ENCODE peak calls at places on chromosomes 2 and 18, in six cellular contexts. One of them, this sample, is unnamed.
A peak's percentile ranks its signal among the peaks of the same experiment; 100 is the strongest.

GRCh38 chr2:46171441-46171953 is 125.7 kb upstream of the EPAS1 start:
- DNase-seq in Calu3: no peak
- DNase-seq in activated CD8-positive, alpha-beta T cell treated with anti-CD3 and anti-CD28 coated beads for 36 hours: no peak
- DNase-seq in cardiac muscle cell: peak; percentile 38
- DNase-seq in lower leg skin: no peak
- DNase-seq in activated B cell treated with CpG ODN at 0.5 μM for 24 hours: no peak
- DNase-seq in this sample: no peak

GRCh38 chr2:187541086-187542085 is 12.8 kb downstream of the TFPI start:
- DNase-seq in Calu3: peak; percentile 31
- DNase-seq in activated CD8-positive, alpha-beta T cell treated with anti-CD3 and anti-CD28 coated beads for 36 hours: no peak
- DNase-seq in cardiac muscle cell: no peak
- DNase-seq in lower leg skin: peak; percentile 57
- DNase-seq in activated B cell treated with CpG ODN at 0.5 μM for 24 hours: no peak
- DNase-seq in this sample: no peak

GRCh38 chr2:68225119-68225632 is 27.2 kb downstream of the PPP3R1 start:
- DNase-seq in Calu3: peak; percentile 50
- DNase-seq in activated CD8-positive, alpha-beta T cell treated with anti-CD3 and anti-CD28 coated beads for 36 hours: peak; percentile 13
- DNase-seq in cardiac muscle cell: peak; percentile 41
- DNase-seq in lower leg skin: peak; percentile 20
- DNase-seq in activated B cell treated with CpG ODN at 0.5 μM for 24 hours: no peak
- DNase-seq in this sample: no peak

GRCh38 chr2:212777020-212777491 is 238.5 kb upstream of the ERBB4 start:
- DNase-seq in Calu3: peak; percentile 3
- DNase-seq in activated CD8-positive, alpha-beta T cell treated with anti-CD3 and anti-CD28 coated beads for 36 hours: no peak
- DNase-seq in cardiac muscle cell: peak; percentile 47
- DNase-seq in lower leg skin: no peak
- DNase-seq in activated B cell treated with CpG ODN at 0.5 μM for 24 hours: no peak
- DNase-seq in this sample: no peak

GRCh38 chr18:48951448-48952286 is 902 bp upstream of the SMAD7 start:
- DNase-seq in Calu3: peak; percentile 82
- DNase-seq in activated CD8-positive, alpha-beta T cell treated with anti-CD3 and anti-CD28 coated beads for 36 hours: peak; percentile 77
- DNase-seq in cardiac muscle cell: peak; percentile 93
- DNase-seq in lower leg skin: peak; percentile 81
- DNase-seq in activated B cell treated with CpG ODN at 0.5 μM for 24 hours: peak; percentile 77
- DNase-seq in this sample: peak; percentile 81

GRCh38 chr18:63917831-63918230 is 10.1 kb downstream of the SERPINB10 start:
- DNase-seq in Calu3: no peak
- DNase-seq in activated CD8-positive, alpha-beta T cell treated with anti-CD3 and anti-CD28 coated beads for 36 hours: no peak
- DNase-seq in cardiac muscle cell: no peak
- DNase-seq in lower leg skin: no peak
- DNase-seq in activated B cell treated with CpG ODN at 0.5 μM for 24 hours: no peak
- DNase-seq in this sample: no peak

GRCh38 chr2:127157114-127157513 is 50.2 kb upstream of the BIN1 start:
- DNase-seq in Calu3: no peak
- DNase-seq in activated CD8-positive, alpha-beta T cell treated with anti-CD3 and anti-CD28 coated beads for 36 hours: no peak
- DNase-seq in cardiac muscle cell: no peak
- DNase-seq in lower leg skin: no peak
- DNase-seq in activated B cell treated with CpG ODN at 0.5 μM for 24 hours: no peak
- DNase-seq in this sample: no peak

GRCh38 chr2:43934567-43934966 is 61.2 kb downstream of the LRPPRC start:
- DNase-seq in Calu3: no peak
- DNase-seq in activated CD8-positive, alpha-beta T cell treated with anti-CD3 and anti-CD28 coated beads for 36 hours: no peak
- DNase-seq in cardiac muscle cell: no peak
- DNase-seq in lower leg skin: no peak
- DNase-seq in activated B cell treated with CpG ODN at 0.5 μM for 24 hours: no peak
- DNase-seq in this sample: no peak

GRCh38 chr2:235710933-235711332 is 217.1 kb downstream of the AGAP1 start:
- DNase-seq in Calu3: no peak
- DNase-seq in activated CD8-positive, alpha-beta T cell treated with anti-CD3 and anti-CD28 coated beads for 36 hours: no peak
- DNase-seq in cardiac muscle cell: no peak
- DNase-seq in lower leg skin: no peak
- DNase-seq in activated B cell treated with CpG ODN at 0.5 μM for 24 hours: no peak
- DNase-seq in this sample: no peak

GRCh38 chr2:57906152-57906732 is 140.4 kb upstream of the VRK2 start:
- DNase-seq in Calu3: no peak
- DNase-seq in activated CD8-positive, alpha-beta T cell treated with anti-CD3 and anti-CD28 coated beads for 36 hours: no peak
- DNase-seq in cardiac muscle cell: peak; percentile 57
- DNase-seq in lower leg skin: no peak
- DNase-seq in activated B cell treated with CpG ODN at 0.5 μM for 24 hours: no peak
- DNase-seq in this sample: peak; percentile 18
- TF ChIP-seq CTCF in Calu3: peak; percentile 42
- TF ChIP-seq CTCF in activated CD8-positive, alpha-beta T cell treated with anti-CD3 and anti-CD28 coated beads for 36 hours: peak; percentile 74
- TF ChIP-seq CTCF in cardiac muscle cell: peak; percentile 93
- TF ChIP-seq CTCF in lower leg skin: no peak
- TF ChIP-seq CTCF in activated B cell treated with CpG ODN at 0.5 μM for 24 hours: peak; percentile 42
- TF ChIP-seq CTCF in this sample: peak; percentile 93

GRCh38 chr2:54176577-54176976 is 61.2 kb downstream of the ACYP2 start:
- DNase-seq in Calu3: peak; percentile 42
- DNase-seq in activated CD8-positive, alpha-beta T cell treated with anti-CD3 and anti-CD28 coated beads for 36 hours: peak; percentile 19
- DNase-seq in cardiac muscle cell: peak; percentile 71
- DNase-seq in lower leg skin: peak; percentile 16
- DNase-seq in activated B cell treated with CpG ODN at 0.5 μM for 24 hours: no peak
- DNase-seq in this sample: no peak
- TF ChIP-seq CTCF in Calu3: no peak
- TF ChIP-seq CTCF in activated CD8-positive, alpha-beta T cell treated with anti-CD3 and anti-CD28 coated beads for 36 hours: no peak
- TF ChIP-seq CTCF in cardiac muscle cell: peak; percentile 62
- TF ChIP-seq CTCF in lower leg skin: no peak
- TF ChIP-seq CTCF in activated B cell treated with CpG ODN at 0.5 μM for 24 hours: no peak
- TF ChIP-seq CTCF in this sample: peak; percentile 45

DNA sequence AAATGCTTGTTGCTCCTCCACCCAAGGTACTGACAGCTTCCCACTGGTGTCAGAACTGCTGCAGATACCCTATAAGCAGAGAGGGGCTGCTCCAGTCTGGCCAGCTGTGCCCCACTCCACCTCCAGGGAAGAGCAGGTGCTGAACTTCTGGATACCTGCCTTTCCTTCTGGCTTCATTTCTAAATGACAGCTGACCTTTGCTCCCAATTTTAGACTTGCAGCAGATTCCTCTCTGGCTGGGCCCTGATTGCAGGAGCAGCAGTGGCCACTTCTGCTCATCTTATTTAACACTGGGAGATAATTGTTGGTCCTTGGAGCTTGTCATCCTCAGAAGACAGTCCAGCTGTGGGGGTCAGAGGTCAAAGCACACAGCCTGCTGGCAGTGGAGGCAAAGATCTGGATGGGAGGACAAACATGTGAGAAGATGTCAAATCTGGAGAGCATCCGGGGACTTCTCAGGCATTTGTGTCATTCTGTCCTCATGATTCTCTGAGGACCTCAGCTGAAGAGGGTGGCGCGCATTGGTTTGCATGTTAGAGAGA is 38.9 kb downstream of the SETBP1 start:
- DNase-seq in Calu3: no peak
- DNase-seq in activated CD8-positive, alpha-beta T cell treated with anti-CD3 and anti-CD28 coated beads for 36 hours: no peak
- DNase-seq in cardiac muscle cell: no peak
- DNase-seq in lower leg skin: no peak
- DNase-seq in activated B cell treated with CpG ODN at 0.5 μM for 24 hours: no peak
- DNase-seq in this sample: no peak
- TF ChIP-seq CTCF in Calu3: no peak
- TF ChIP-seq CTCF in activated CD8-positive, alpha-beta T cell treated with anti-CD3 and anti-CD28 coated beads for 36 hours: no peak
- TF ChIP-seq CTCF in cardiac muscle cell: no peak
- TF ChIP-seq CTCF in lower leg skin: no peak
- TF ChIP-seq CTCF in activated B cell treated with CpG ODN at 0.5 μM for 24 hours: no peak
- TF ChIP-seq CTCF in this sample: no peak

GRCh38 chr2:31237348-31238017 is 3.5 kb downstream of the EHD3 start:
- DNase-seq in Calu3: no peak
- DNase-seq in activated CD8-positive, alpha-beta T cell treated with anti-CD3 and anti-CD28 coated beads for 36 hours: no peak
- DNase-seq in cardiac muscle cell: no peak
- DNase-seq in lower leg skin: no peak
- DNase-seq in activated B cell treated with CpG ODN at 0.5 μM for 24 hours: no peak
- DNase-seq in this sample: no peak

GRCh38 chr2:31236433-31237205 is 2.7 kb downstream of the EHD3 start:
- DNase-seq in Calu3: no peak
- DNase-seq in activated CD8-positive, alpha-beta T cell treated with anti-CD3 and anti-CD28 coated beads for 36 hours: no peak
- DNase-seq in cardiac muscle cell: no peak
- DNase-seq in lower leg skin: no peak
- DNase-seq in activated B cell treated with CpG ODN at 0.5 μM for 24 hours: no peak
- DNase-seq in this sample: no peak

GRCh38 chr2:31234690-31235503 is 945 bp downstream of the EHD3 start:
- DNase-seq in Calu3: no peak
- DNase-seq in activated CD8-positive, alpha-beta T cell treated with anti-CD3 and anti-CD28 coated beads for 36 hours: no peak
- DNase-seq in cardiac muscle cell: no peak
- DNase-seq in lower leg skin: no peak
- DNase-seq in activated B cell treated with CpG ODN at 0.5 μM for 24 hours: no peak
- DNase-seq in this sample: no peak

GRCh38 chr2:31233741-31234689 is at the start of gene EHD3:
- DNase-seq in Calu3: peak; percentile 89
- DNase-seq in activated CD8-positive, alpha-beta T cell treated with anti-CD3 and anti-CD28 coated beads for 36 hours: peak; percentile 90
- DNase-seq in cardiac muscle cell: peak; percentile 97
- DNase-seq in lower leg skin: peak; percentile 66
- DNase-seq in activated B cell treated with CpG ODN at 0.5 μM for 24 hours: peak; percentile 85
- DNase-seq in this sample: peak; percentile 45

DNA sequence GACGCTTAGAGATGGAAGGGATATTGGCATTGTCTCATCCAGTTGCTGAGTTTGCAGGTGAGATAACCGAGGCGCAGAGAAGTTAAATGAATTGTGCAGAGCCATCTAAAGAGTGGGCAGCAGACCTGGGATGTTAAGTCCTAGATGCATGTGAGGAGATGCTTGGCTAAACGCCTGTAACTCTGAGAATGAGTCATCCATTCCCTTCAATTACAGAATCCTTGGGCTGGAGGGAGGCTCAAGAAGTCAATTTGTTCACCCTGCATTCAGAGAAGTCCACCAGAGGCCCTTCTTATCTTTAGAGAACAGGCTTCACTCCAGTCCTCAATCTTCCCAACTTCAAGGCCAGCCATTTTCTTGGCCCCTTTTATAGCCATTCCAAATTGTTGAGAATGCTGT is 1.6 kb downstream of the EHD3 start:
- DNase-seq in Calu3: no peak
- DNase-seq in activated CD8-positive, alpha-beta T cell treated with anti-CD3 and anti-CD28 coated beads for 36 hours: no peak
- DNase-seq in cardiac muscle cell: no peak
- DNase-seq in lower leg skin: no peak
- DNase-seq in activated B cell treated with CpG ODN at 0.5 μM for 24 hours: no peak
- DNase-seq in this sample: no peak
- TF ChIP-seq CTCF in Calu3: no peak
- TF ChIP-seq CTCF in activated CD8-positive, alpha-beta T cell treated with anti-CD3 and anti-CD28 coated beads for 36 hours: no peak
- TF ChIP-seq CTCF in cardiac muscle cell: no peak
- TF ChIP-seq CTCF in lower leg skin: no peak
- TF ChIP-seq CTCF in activated B cell treated with CpG ODN at 0.5 μM for 24 hours: no peak
- TF ChIP-seq CTCF in this sample: no peak

DNA sequence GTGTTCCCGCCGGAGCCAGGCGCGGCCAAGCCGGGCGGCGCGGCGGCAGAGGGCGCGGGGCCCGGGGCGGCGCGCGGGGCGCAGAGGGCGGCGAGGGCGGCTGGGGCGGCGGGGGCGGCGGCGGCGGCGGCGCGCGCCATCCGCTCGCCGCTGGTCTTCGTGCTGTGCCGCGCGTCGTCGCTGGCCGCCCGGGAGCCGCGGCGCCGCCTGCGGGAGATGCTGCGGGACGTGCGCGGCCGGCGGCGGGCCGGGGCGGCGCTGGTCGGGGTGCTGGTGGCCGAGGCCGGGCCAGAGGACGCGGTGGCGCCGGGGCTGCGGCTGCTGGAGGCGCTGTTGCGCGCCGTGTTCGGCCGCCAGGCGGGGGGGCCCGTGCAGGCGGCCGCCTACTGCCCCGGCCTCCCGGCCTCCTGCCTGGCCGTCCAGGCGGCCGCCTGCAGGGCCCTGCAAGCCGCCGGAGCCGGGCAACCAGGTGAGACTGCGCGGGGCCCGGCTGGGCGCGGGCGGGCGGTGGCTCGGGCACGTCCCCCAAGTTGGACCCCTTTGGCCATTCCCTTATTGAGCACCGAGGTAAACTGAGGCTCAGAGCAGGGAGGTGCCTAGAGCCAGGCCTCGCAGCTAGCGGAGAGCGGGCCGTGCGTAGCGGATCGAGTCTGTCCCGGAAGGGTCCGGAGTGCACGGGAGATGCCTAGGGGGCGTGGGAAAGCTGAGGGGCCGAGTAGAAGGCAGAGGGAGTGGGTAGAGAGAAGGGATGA is 584 bp downstream of the C2orf72 start:
- DNase-seq in Calu3: peak; percentile 53
- DNase-seq in activated CD8-positive, alpha-beta T cell treated with anti-CD3 and anti-CD28 coated beads for 36 hours: no peak
- DNase-seq in cardiac muscle cell: peak; percentile 54
- DNase-seq in lower leg skin: no peak
- DNase-seq in activated B cell treated with CpG ODN at 0.5 μM for 24 hours: no peak
- DNase-seq in this sample: no peak
- TF ChIP-seq CTCF in Calu3: no peak
- TF ChIP-seq CTCF in activated CD8-positive, alpha-beta T cell treated with anti-CD3 and anti-CD28 coated beads for 36 hours: no peak
- TF ChIP-seq CTCF in cardiac muscle cell: no peak
- TF ChIP-seq CTCF in lower leg skin: no peak
- TF ChIP-seq CTCF in activated B cell treated with CpG ODN at 0.5 μM for 24 hours: no peak
- TF ChIP-seq CTCF in this sample: no peak

GRCh38 chr2:143840601-143841000 is 679.3 kb downstream of the ZEB2 start:
- DNase-seq in Calu3: no peak
- DNase-seq in activated CD8-positive, alpha-beta T cell treated with anti-CD3 and anti-CD28 coated beads for 36 hours: no peak
- DNase-seq in cardiac muscle cell: no peak
- DNase-seq in lower leg skin: no peak
- DNase-seq in activated B cell treated with CpG ODN at 0.5 μM for 24 hours: no peak
- DNase-seq in this sample: no peak

GRCh38 chr2:143839456-143839855 is 680.5 kb downstream of the ZEB2 start:
- DNase-seq in Calu3: no peak
- DNase-seq in activated CD8-positive, alpha-beta T cell treated with anti-CD3 and anti-CD28 coated beads for 36 hours: no peak
- DNase-seq in cardiac muscle cell: peak; percentile 42
- DNase-seq in lower leg skin: no peak
- DNase-seq in activated B cell treated with CpG ODN at 0.5 μM for 24 hours: no peak
- DNase-seq in this sample: no peak

GRCh38 chr2:143843696-143844095 is 676.2 kb downstream of the ZEB2 start:
- DNase-seq in Calu3: no peak
- DNase-seq in activated CD8-positive, alpha-beta T cell treated with anti-CD3 and anti-CD28 coated beads for 36 hours: no peak
- DNase-seq in cardiac muscle cell: no peak
- DNase-seq in lower leg skin: no peak
- DNase-seq in activated B cell treated with CpG ODN at 0.5 μM for 24 hours: no peak
- DNase-seq in this sample: no peak

GRCh38 chr2:143842836-143843235 is 677.1 kb downstream of the ZEB2 start:
- DNase-seq in Calu3: no peak
- DNase-seq in activated CD8-positive, alpha-beta T cell treated with anti-CD3 and anti-CD28 coated beads for 36 hours: no peak
- DNase-seq in cardiac muscle cell: no peak
- DNase-seq in lower leg skin: no peak
- DNase-seq in activated B cell treated with CpG ODN at 0.5 μM for 24 hours: no peak
- DNase-seq in this sample: no peak

DNA sequence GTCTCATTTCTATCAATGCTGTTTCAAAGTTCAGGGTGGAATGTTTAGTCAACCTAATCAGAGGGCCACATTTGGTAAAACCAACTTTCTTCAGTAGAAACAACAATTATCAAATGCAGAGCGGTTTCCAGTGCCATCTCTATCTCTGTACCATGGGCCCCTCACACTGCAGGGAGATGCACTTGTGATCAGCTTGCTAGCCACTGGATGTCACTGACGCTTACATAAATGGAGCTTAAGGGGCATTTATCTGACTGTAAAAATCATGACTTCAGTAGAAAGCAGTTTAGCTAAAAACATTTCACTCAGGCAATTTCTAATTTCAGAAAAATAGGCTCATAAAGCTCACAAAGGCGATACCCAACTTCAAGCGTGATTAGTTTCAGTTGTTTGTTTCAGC is 678.0 kb downstream of the ZEB2 start:
- DNase-seq in Calu3: no peak
- DNase-seq in activated CD8-positive, alpha-beta T cell treated with anti-CD3 and anti-CD28 coated beads for 36 hours: peak; percentile 3
- DNase-seq in cardiac muscle cell: no peak
- DNase-seq in lower leg skin: no peak
- DNase-seq in activated B cell treated with CpG ODN at 0.5 μM for 24 hours: no peak
- DNase-seq in this sample: no peak
- TF ChIP-seq CTCF in Calu3: no peak
- TF ChIP-seq CTCF in activated CD8-positive, alpha-beta T cell treated with anti-CD3 and anti-CD28 coated beads for 36 hours: no peak
- TF ChIP-seq CTCF in cardiac muscle cell: peak; percentile 10
- TF ChIP-seq CTCF in lower leg skin: no peak
- TF ChIP-seq CTCF in activated B cell treated with CpG ODN at 0.5 μM for 24 hours: no peak
- TF ChIP-seq CTCF in this sample: no peak

This sample was measured in D721Med.